ENCODE peak calls at places on chromosomes 4 and X, in seven cellular contexts. H is activated effector memory CD4-positive, alpha-beta T cell treated with Interleukin-2 at 50 U/mL for 16 hours; B is iris pigment epithelial cell; R is endothelial cell of umbilical vein; Q is NCI-H774; G is ascending aorta; O is T-helper 2 cell. Y is an unnamed sample.

GRCh38 chrX:119190736-119191282 is 45.3 kb upstream of the PGRMC1 start:
- DNase-seq in H (no peak), B (peak), R (no peak), Q (no peak), G (no peak), O (no peak), Y (no peak)

GRCh38 chrX:100609591-100609990 is 24.9 kb downstream of the TNMD start:
- DNase-seq in H (no peak), B (peak), R (peak), Q (no peak), G (no peak), O (no peak), Y (no peak)

GRCh38 chr4:15920723-15921591 is 17.6 kb downstream of the FGFBP1 start:
- DNase-seq in H (no peak), B (peak), R (peak), Q (peak), G (peak), O (no peak), Y (peak)

GRCh38 chrX:103092942-103093341 is at the start of gene NXF3:
- DNase-seq in H (no peak), B (no peak), R (no peak), Q (no peak), G (no peak), O (no peak), Y (no peak)

GRCh38 chr4:15255537-15255936 is 172.3 kb upstream of the C1QTNF7 start:
- DNase-seq in H (no peak), B (no peak), R (no peak), Q (no peak), G (no peak), O (no peak), Y (no peak)

GRCh38 chr4:152352645-152353116 is 183.2 kb downstream of the FBXW7 start:
- DNase-seq in H (no peak), B (peak), R (peak), Q (peak), G (no peak), O (no peak), Y (peak)

GRCh38 chrX:39112143-39112542 is 310.9 kb downstream of the MID1IP1 start:
- DNase-seq in H (no peak), B (no peak), R (no peak), Q (no peak), G (no peak), O (no peak), Y (no peak)

GRCh38 chr4:38660838-38661237 is 3.2 kb upstream of the KLF3 start:
- DNase-seq in H (no peak), B (no peak), R (no peak), Q (no peak), G (no peak), O (no peak), Y (no peak)

GRCh38 chr4:55880652-55881280 is 27.3 kb downstream of the EXOC1 start:
- DNase-seq in H (no peak), B (no peak), R (no peak), Q (no peak), G (no peak), O (no peak), Y (no peak)

GRCh38 chr4:130851932-130852331 is 1756.0 kb downstream of the C4orf33 start:
- DNase-seq in H (no peak), B (no peak), R (no peak), Q (no peak), G (no peak), O (no peak), Y (no peak)

GRCh38 chrX:7798327-7798726 is 44.6 kb upstream of the VCX start:
- DNase-seq in H (no peak), B (no peak), R (no peak), Q (no peak), G (no peak), O (no peak), Y (no peak)

GRCh38 chr4:73740353-73740778 is at the start of gene CXCL8:
- DNase-seq in H (no peak), B (peak), R (peak), Q (peak), G (peak), O (no peak), Y (no peak)

Y was measured in activated naive CD4-positive, alpha-beta T cell treated with anti-CD3 and anti-CD28 coated beads for 36 hours.